ENCODE peak calls at places on chromosomes 2 and 18, in four cellular contexts. X is GM19239, H is AG09319, A is NCI-H1417. R is an unnamed sample.

GRCh38 chr18:7329036-7329435 is 98.1 kb downstream of the LRRC30 start:
- DNase-seq in X (no peak), A (no peak), H (no peak), R (no peak)

GRCh38 chr2:46537046-46537445 is 57.7 kb downstream of the TMEM247 start:
- DNase-seq in H (no peak), A (no peak), X (no peak), R (no peak)

GRCh38 chr2:231001036-231001435 is 5.1 kb downstream of the SPATA3 start:
- DNase-seq in X (no peak), H (no peak), A (no peak), R (no peak)

GRCh38 chr2:212713681-212714080 is 175.1 kb upstream of the ERBB4 start:
- DNase-seq in X (no peak), A (no peak), H (no peak), R (no peak)

GRCh38 chr2:179861027-179861776 is at the start of gene ZNF385B:
- DNase-seq in X (peak), A (peak), H (no peak), R (peak)

GRCh38 chr2:110101280-110101844 is 14.3 kb downstream of the MALL start:
- DNase-seq in X (no peak), H (peak), A (peak), R (peak)

GRCh38 chr2:212975333-212975732 is 176.1 kb downstream of the IKZF2 start:
- DNase-seq in H (no peak), X (no peak), A (no peak), R (no peak)

GRCh38 chr2:118750959-118751565 is 96.4 kb downstream of the EN1 start:
- DNase-seq in H (peak), A (no peak), X (no peak), R (no peak)

GRCh38 chr2:73414651-73415050 is 29.0 kb downstream of the ALMS1 start:
- DNase-seq in H (no peak), X (no peak), A (no peak), R (no peak)

R was measured in NCI-H69.